ENCODE peak calls at places on chromosomes 6 and 20, in ten cellular contexts. V is cardiac muscle cell, D is stomach, I is ascending aorta, S is HepG2, H is pancreas, Y is left lung, J is osteocyte, L is AG10803, W is H9. E is an unnamed sample.

GRCh38 chr6:143361536-143362191 is 88.8 kb downstream of the ADAT2 start:
- DNase-seq in V (peak; percentile 5), D (no peak), I (no peak), S (no peak), H (no peak), Y (no peak), J (no peak), L (no peak), W (no peak), E (no peak)

GRCh38 chr6:122276637-122277036 is 122.8 kb upstream of the HSF2 start:
- DNase-seq in V (no peak), D (no peak), I (no peak), S (no peak), H (no peak), Y (no peak), J (no peak), L (no peak), W (no peak), E (no peak)

GRCh38 chr20:3896853-3897252 is 7.7 kb downstream of the PANK2 start:
- DNase-seq in V (no peak), D (no peak), I (no peak), S (no peak), H (no peak), Y (no peak), J (no peak), L (no peak), W (no peak), E (no peak)

GRCh38 chr6:166381733-166382499 is 824 bp downstream of the MPC1 start:
- DNase-seq in V (peak; percentile 54), D (peak; percentile 92), I (no peak), S (peak; percentile 58), H (peak; percentile 89), Y (peak; percentile 96), J (no peak), L (peak; percentile 35), W (peak; percentile 85), E (peak; percentile 79)

GRCh38 chr6:45806172-45806571 is 209.5 kb downstream of the CLIC5 start:
- DNase-seq in V (no peak), D (no peak), I (no peak), S (no peak), H (no peak), Y (no peak), J (no peak), L (no peak), W (no peak), E (no peak)

GRCh38 chr6:149273318-149273717 is 44.2 kb upstream of the TAB2 start:
- DNase-seq in V (no peak), D (peak; percentile 31), I (no peak), S (no peak), H (no peak), Y (peak; percentile 85), J (no peak), L (no peak), W (no peak), E (no peak)

GRCh38 chr6:25601797-25602679 is 50.0 kb upstream of the SCGN start:
- DNase-seq in V (peak; percentile 80), D (no peak), I (no peak), S (peak; percentile 60), H (no peak), Y (no peak), J (no peak), L (peak; percentile 67), W (no peak), E (no peak)

GRCh38 chr6:132067286-132067685 is 116.1 kb upstream of the CCN2 start:
- DNase-seq in V (no peak), D (no peak), I (no peak), S (no peak), H (no peak), Y (no peak), J (no peak), L (peak; percentile 87), W (no peak), E (no peak)

GRCh38 chr6:41548098-41548840 is 2.1 kb downstream of the FOXP4 start:
- DNase-seq in V (no peak), D (no peak), I (no peak), S (no peak), H (peak; percentile 49), Y (no peak), J (no peak), L (no peak), W (no peak), E (no peak)

GRCh38 chr20:48619126-48620101 is 208.4 kb downstream of the PREX1 start:
- DNase-seq in V (peak; percentile 13), D (no peak), I (no peak), S (no peak), H (no peak), Y (peak; percentile 61), J (no peak), L (no peak), W (no peak), E (no peak)

GRCh38 chr6:39952170-39952569 is 17.9 kb upstream of the MOCS1 start:
- DNase-seq in V (peak; percentile 87), D (no peak), I (no peak), S (no peak), H (no peak), Y (no peak), J (no peak), L (peak; percentile 78), W (no peak), E (no peak)

GRCh38 chr6:80143312-80143960 is 37.0 kb downstream of the BCKDHB start:
- DNase-seq in V (peak; percentile 94), D (peak; percentile 78), I (no peak), S (no peak), H (peak; percentile 30), Y (no peak), J (peak; percentile 90), L (peak; percentile 86), W (no peak), E (no peak)

GRCh38 chr6:68400396-68400795 is 234.7 kb upstream of the ADGRB3 start:
- DNase-seq in V (no peak), D (no peak), I (no peak), S (no peak), H (no peak), Y (no peak), J (no peak), L (no peak), W (peak; percentile 38), E (no peak)
- TF ChIP-seq CTCF in V (no peak), D (no peak), I (no peak), S (no peak), H (no peak), Y (no peak), J (peak; percentile 7), L (no peak), W (peak; percentile 53), E (peak; percentile 21)

GRCh38 chr6:252775-253526 is 39.3 kb upstream of the DUSP22 start:
- DNase-seq in V (no peak), D (no peak), I (no peak), S (no peak), H (no peak), Y (no peak), J (no peak), L (no peak), W (no peak), E (no peak)

GRCh38 chr6:246349-246748 is 45.9 kb upstream of the DUSP22 start:
- DNase-seq in V (peak; percentile 34), D (no peak), I (no peak), S (no peak), H (no peak), Y (no peak), J (no peak), L (no peak), W (no peak), E (no peak)

GRCh38 chr6:251920-252319 is 40.4 kb upstream of the DUSP22 start:
- DNase-seq in V (no peak), D (no peak), I (no peak), S (no peak), H (no peak), Y (no peak), J (no peak), L (no peak), W (no peak), E (no peak)

GRCh38 chr6:250676-251075 is 41.6 kb upstream of the DUSP22 start:
- DNase-seq in V (no peak), D (no peak), I (no peak), S (no peak), H (no peak), Y (no peak), J (no peak), L (no peak), W (no peak), E (no peak)

GRCh38 chr6:247353-247752 is 44.9 kb upstream of the DUSP22 start:
- DNase-seq in V (no peak), D (no peak), I (no peak), S (no peak), H (no peak), Y (no peak), J (no peak), L (no peak), W (no peak), E (no peak)
- TF ChIP-seq CTCF in V (no peak), D (no peak), I (no peak), S (no peak), H (no peak), Y (no peak), J (no peak), L (no peak), W (no peak), E (no peak)

DNA sequence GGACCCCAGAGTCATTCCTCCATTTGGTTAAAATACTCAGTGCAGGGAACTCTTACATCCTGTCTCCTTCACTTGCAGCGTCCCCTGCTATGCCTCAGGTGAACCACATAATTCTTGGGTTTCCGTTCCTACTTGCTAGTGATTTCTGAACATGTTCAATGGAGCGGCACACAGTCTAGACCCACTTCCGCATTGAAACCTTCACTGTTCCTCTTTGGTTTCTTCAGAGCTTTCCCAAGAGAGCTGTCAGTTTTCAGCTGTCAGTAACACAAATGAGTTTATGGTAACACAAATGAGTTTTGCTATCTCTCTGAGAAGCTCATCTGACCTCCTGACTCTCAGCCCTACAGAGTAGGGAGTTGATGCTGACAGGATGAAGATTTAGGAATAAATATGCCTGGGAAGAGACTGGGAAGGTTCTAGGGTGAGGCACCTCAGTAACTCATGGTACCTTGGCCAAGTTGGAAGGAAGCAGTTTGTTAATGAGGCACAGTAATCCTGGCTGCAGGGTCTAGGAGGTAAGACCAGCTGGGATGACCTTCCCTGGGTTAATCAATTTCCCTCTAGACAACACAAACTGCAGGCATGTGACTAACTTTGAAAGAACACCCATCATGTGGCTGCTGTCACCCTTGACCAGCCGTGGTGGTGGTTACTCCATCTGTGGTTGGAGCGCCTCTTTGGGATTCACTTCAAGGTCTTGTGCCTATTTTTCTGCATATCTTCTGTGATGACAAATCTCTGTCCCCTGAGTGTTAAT is 5.4 kb downstream of the SYS1 start:
- DNase-seq in V (no peak), D (no peak), I (no peak), S (no peak), H (no peak), Y (no peak), J (peak; percentile 48), L (no peak), W (peak; percentile 3), E (no peak)
- TF ChIP-seq CTCF in V (no peak), D (no peak), I (no peak), S (no peak), H (no peak), Y (no peak), J (no peak), L (no peak), W (no peak), E (no peak)

DNA sequence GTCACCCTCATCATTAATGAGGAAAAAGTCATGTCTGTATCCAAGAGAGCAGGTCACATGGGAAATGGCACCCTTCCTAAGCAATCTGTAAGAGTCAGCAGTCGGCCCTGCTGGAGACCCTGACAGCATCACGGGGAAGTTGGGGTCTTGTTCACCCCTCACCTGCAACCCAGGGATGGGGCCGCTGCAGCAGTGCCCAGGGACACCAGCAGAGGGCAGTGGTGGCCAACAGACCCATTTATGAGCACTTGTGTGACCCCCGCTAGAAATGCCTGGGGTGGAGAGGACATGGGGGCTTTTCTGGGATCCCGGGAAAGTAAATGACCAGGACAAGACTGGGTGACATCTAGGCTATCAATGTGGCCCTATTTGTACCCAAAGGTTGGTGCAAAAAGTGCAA is 35.9 kb downstream of the ANKRD60 start:
- DNase-seq in V (no peak), D (no peak), I (no peak), S (no peak), H (no peak), Y (peak; percentile 69), J (no peak), L (no peak), W (peak; percentile 50), E (peak; percentile 44)
- TF ChIP-seq CTCF in V (peak; percentile 77), D (peak; percentile 34), I (peak; percentile 46), S (peak; percentile 62), H (peak; percentile 33), Y (peak; percentile 67), J (peak; percentile 52), L (peak; percentile 51), W (peak; percentile 86), E (peak; percentile 68)